ENCODE peak calls at places on chromosomes 6 and 20, in six cellular contexts. W is CD8-positive, alpha-beta memory T cell; C is right atrium auricular region; L is NT2/D1; F is CD4-positive, alpha-beta memory T cell; Q is left ventricle myocardium inferior. I is an unnamed sample. For H3K9me3, the result is how much of the 10 kb centered on the place peaks cover.

GRCh38 chr20:15395457-15395856 is 1058.0 kb upstream of the FLRT3 start:
- DNase-seq in W (no peak), C (no peak), L (no peak), F (no peak), Q (no peak), I (no peak)

GRCh38 chr6:108742041-108742440 is 106.2 kb upstream of the ARMC2 start:
- DNase-seq in W (no peak), C (no peak), L (no peak), F (no peak), Q (no peak), I (no peak)

GRCh38 chr6:136921521-136921935 is 573 bp upstream of the SLC35D3 start:
- DNase-seq in W (no peak), C (no peak), L (no peak), F (no peak), Q (no peak), I (no peak)

GRCh38 chr6:69624944-69625343 is 171.9 kb downstream of the LMBRD1 start:
- DNase-seq in W (no peak), C (no peak), L (no peak), F (no peak), Q (no peak), I (no peak)

GRCh38 chr20:60851826-60852704 is 400.0 kb upstream of the CDH4 start:
- DNase-seq in W (no peak), C (no peak), L (peak), F (no peak), Q (no peak), I (no peak)

GRCh38 chr20:13348301-13349239 is 127.5 kb downstream of the ISM1 start:
- DNase-seq in W (no peak), C (no peak), L (no peak), F (no peak), Q (no peak), I (no peak)

GRCh38 chr6:155147958-155148663 is 115.7 kb upstream of the CLDN20 start:
- DNase-seq in W (no peak), C (no peak), L (no peak), F (no peak), Q (no peak), I (no peak)

GRCh38 chr20:4076671-4077070 is 61.3 kb upstream of the RNF24 start:
- DNase-seq in W (no peak), C (peak), L (no peak), F (no peak), Q (no peak), I (no peak)

GRCh38 chr6:11439908-11440307 is 97.6 kb upstream of the TMEM170B start:
- DNase-seq in W (no peak), C (no peak), L (no peak), F (no peak), Q (no peak), I (no peak)

GRCh38 chr20:1370548-1371110 is 22.2 kb downstream of the FKBP1A start:
- DNase-seq in W (no peak), C (no peak), L (no peak), F (no peak), Q (no peak), I (no peak)

GRCh38 chr6:109242923-109243322 is 139.3 kb downstream of the CD164 start:
- DNase-seq in W (no peak), C (no peak), L (no peak), F (no peak), Q (no peak), I (no peak)

GRCh38 chr20:63138855-63139341 is 77.0 kb downstream of the YTHDF1 start:
- DNase-seq in W (no peak), C (no peak), L (no peak), F (no peak), Q (no peak), I (no peak)

GRCh38 chr6:12504325-12504966 is 212.1 kb upstream of the PHACTR1 start:
- DNase-seq in W (no peak), C (no peak), L (peak), F (no peak), Q (no peak), I (no peak)

GRCh38 chr6:159973951-159974350 is 5.1 kb downstream of the IGF2R start:
- DNase-seq in W (no peak), C (no peak), L (no peak), F (no peak), Q (no peak), I (no peak)

GRCh38 chr6:35170891-35171290 is 29.8 kb upstream of the TCP11 start:
- DNase-seq in W (no peak), C (no peak), L (no peak), F (no peak), Q (no peak), I (no peak)

GRCh38 chr20:14477125-14477524 is 139.7 kb upstream of the FLRT3 start:
- DNase-seq in W (no peak), C (no peak), L (no peak), F (no peak), Q (no peak), I (no peak)

GRCh38 chr6:159761135-159761872 is 541 bp upstream of the ACAT2 start:
- DNase-seq in W (no peak), C (no peak), L (no peak), F (no peak), Q (no peak), I (no peak)

GRCh38 chr6:123213921-123214320 is 217.9 kb downstream of the CLVS2 start:
- DNase-seq in W (no peak), C (no peak), L (no peak), F (no peak), Q (no peak), I (no peak)

GRCh38 chr6:141326426-141326825 is 806.3 kb upstream of the GJE1 start:
- DNase-seq in W (peak), C (peak), L (no peak), F (peak), Q (no peak), I (no peak)

GRCh38 chr6:155066371-155066770 is 71.3 kb downstream of the TIAM2 start:
- DNase-seq in W (no peak), C (no peak), L (no peak), F (no peak), Q (no peak), I (no peak)

GRCh38 chr20:20897922-20898321 is 185.5 kb upstream of the RALGAPA2 start:
- DNase-seq in W (no peak), C (no peak), L (peak), F (no peak), Q (no peak), I (no peak)

GRCh38 chr6:164098857-164099534 is 684.5 kb downstream of the QKI start:
- DNase-seq in W (no peak), C (peak), L (no peak), F (no peak), Q (peak), I (no peak)

GRCh38 chr6:12348530-12349511 is 58.7 kb downstream of the EDN1 start:
- DNase-seq in W (no peak), C (no peak), L (no peak), F (no peak), Q (no peak), I (no peak)

GRCh38 chr6:152637422-152638047 is 373 bp upstream of the SYNE1 start:
- DNase-seq in W (no peak), C (no peak), L (no peak), F (no peak), Q (no peak), I (no peak)

GRCh38 chr20:37992802-37993538 is 40.3 kb downstream of the TTI1 start:
- DNase-seq in W (no peak), C (no peak), L (no peak), F (no peak), Q (peak), I (no peak)

GRCh38 chr6:134797400-134798113 is 152.3 kb downstream of the ALDH8A1 start:
- DNase-seq in W (no peak), C (no peak), L (no peak), F (no peak), Q (no peak), I (no peak)

GRCh38 chr6:114301596-114302219 is 41.1 kb downstream of the HS3ST5 start:
- DNase-seq in W (no peak), C (no peak), L (no peak), F (no peak), Q (no peak), I (no peak)

GRCh38 chr6:350371-350770 is 41.2 kb upstream of the IRF4 start:
- DNase-seq in W (no peak), C (no peak), L (no peak), F (no peak), Q (no peak), I (no peak)
- H3K9me3 ChIP-seq in W (under half), C (under half), L (under half), F (under half), Q (under half), I (under half)

DNA sequence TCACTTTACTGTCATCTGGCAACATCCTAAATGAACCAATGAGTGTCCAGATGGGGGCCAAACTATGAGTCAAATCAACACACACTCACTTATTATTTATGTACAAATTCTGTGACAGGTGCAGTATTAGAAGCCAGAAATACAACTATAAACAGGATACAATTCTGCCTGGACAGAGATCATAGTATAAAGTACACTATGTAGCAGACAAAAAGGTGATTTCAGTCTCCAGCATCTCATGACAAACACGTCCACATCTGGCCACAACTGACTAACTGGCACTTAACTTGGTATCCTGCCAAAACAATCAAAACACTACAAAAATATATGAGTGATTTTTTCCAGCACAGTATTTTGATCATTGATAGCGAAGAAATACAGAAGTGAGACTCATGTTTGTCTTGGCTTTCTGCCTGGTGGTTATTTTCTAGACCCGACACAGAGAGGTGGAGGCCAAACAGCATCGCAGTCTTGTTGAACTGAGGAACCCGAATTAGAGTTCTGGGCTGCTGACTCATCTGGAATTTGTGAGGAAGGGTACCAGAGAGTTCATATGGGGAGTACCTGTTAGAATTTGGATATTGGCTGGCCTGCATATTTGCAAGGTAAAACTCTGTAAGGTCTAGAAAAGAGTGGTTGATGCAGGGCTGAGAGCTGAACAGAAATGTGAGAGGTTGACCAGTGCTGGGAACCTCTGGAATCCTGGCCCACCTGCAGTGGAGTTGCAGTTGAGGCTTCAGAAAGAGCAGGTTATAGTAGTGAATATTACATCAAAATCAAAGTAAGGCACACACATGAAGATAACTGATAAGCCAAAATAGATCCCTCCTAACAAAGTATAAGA is 475.2 kb downstream of the PTPRT start:
- DNase-seq in W (no peak), C (no peak), L (no peak), F (no peak), Q (no peak), I (no peak)
- H3K9me3 ChIP-seq in W (under half), C (under half), L (under half), F (under half), Q (under half), I (under half)

DNA sequence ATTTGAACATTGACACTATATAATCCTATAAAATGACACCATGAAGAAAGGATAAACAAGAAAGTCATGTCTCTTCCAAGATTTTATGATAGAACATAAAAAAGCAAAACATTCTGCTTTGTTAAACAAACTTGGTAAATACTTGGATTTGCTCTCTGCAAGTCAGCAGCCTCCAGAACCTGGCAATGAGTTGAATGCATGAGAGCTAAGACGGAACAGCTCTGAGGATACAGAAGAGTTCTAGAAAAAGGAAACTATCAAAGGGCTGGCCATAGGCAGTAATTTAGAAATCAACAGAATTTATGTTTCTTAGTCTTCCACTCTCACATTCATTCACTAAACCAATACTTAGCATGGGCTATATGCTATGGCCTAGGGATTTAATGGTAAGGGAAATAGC is 655.9 kb upstream of the ID4 start:
- DNase-seq in W (no peak), C (no peak), L (no peak), F (no peak), Q (no peak), I (no peak)
- H3K9me3 ChIP-seq in W (under half), C (under half), L (under half), F (under half), Q (under half), I (under half)

GRCh38 chr6:168383062-168383854 is 57.7 kb upstream of the SMOC2 start:
- DNase-seq in W (no peak), C (no peak), L (no peak), F (no peak), Q (no peak), I (no peak)
- H3K9me3 ChIP-seq in W (under half), C (under half), L (under half), F (under half), Q (under half), I (under half)

GRCh38 chr6:81026041-81026553 is 726.4 kb downstream of the TENT5A start:
- DNase-seq in W (no peak), C (no peak), L (no peak), F (no peak), Q (no peak), I (no peak)
- H3K9me3 ChIP-seq in W (under half), C (under half), L (under half), F (under half), Q (under half), I (under half)

GRCh38 chr20:7776148-7776547 is 164.1 kb downstream of the HAO1 start:
- DNase-seq in W (no peak), C (no peak), L (no peak), F (no peak), Q (no peak), I (no peak)
- H3K9me3 ChIP-seq in W (under half), C (under half), L (under half), F (under half), Q (under half), I (under half)

GRCh38 chr6:161295784-161296183 is 21.9 kb upstream of the AGPAT4 start:
- DNase-seq in W (no peak), C (no peak), L (no peak), F (no peak), Q (no peak), I (no peak)
- H3K9me3 ChIP-seq in W (under half), C (under half), L (under half), F (under half), Q (under half), I (under half)